ENCODE peak calls at places on chromosomes 16 and 17, in four cellular contexts. N is GM23248, G is HCT116, Z is endothelial cell of umbilical vein. I is an unnamed sample.

GRCh38 chr17:62869885-62870580 is 61.9 kb upstream of the MARCHF10 start:
- DNase-seq in N (peak), Z (no peak), G (no peak), I (peak)

GRCh38 chr16:74936902-74937560 is 47.9 kb downstream of the WDR59 start:
- DNase-seq in G (no peak), Z (no peak), N (peak), I (peak)

GRCh38 chr16:84905965-84906460 is 86.2 kb downstream of the CRISPLD2 start:
- DNase-seq in Z (no peak), G (no peak), N (no peak), I (no peak)

GRCh38 chr16:60651351-60651750 is 1384.9 kb downstream of the CDH8 start:
- DNase-seq in Z (no peak), N (no peak), G (no peak), I (no peak)

GRCh38 chr17:74921045-74921681 is 1.9 kb downstream of the USH1G start:
- DNase-seq in Z (no peak), N (no peak), G (no peak), I (no peak)

GRCh38 chr17:73203788-73204479 is 11.1 kb downstream of the COG1 start:
- DNase-seq in N (no peak), Z (peak), G (no peak), I (no peak)

GRCh38 chr17:50173335-50173941 is 7.6 kb downstream of the SGCA start:
- DNase-seq in N (peak), G (no peak), Z (peak), I (peak)

GRCh38 chr16:37511-37910 is 15.9 kb downstream of the POLR3K start:
- DNase-seq in Z (no peak), G (no peak), N (no peak), I (no peak)

GRCh38 chr17:76631821-76632565 is 11.6 kb downstream of the ST6GALNAC1 start:
- DNase-seq in Z (no peak), N (peak), G (no peak), I (no peak)

GRCh38 chr16:22977294-22977697 is 163.3 kb downstream of the HS3ST2 start:
- DNase-seq in G (peak), Z (peak), N (peak), I (peak)

GRCh38 chr16:14669776-14670175 is 24.3 kb downstream of the PLA2G10 start:
- DNase-seq in Z (no peak), N (no peak), G (no peak), I (no peak)

GRCh38 chr16:27769561-27770222 is 219.7 kb downstream of the KATNIP start:
- DNase-seq in N (peak), G (peak), Z (no peak), I (peak)

GRCh38 chr17:82560802-82561428 is 41.4 kb downstream of the FOXK2 start:
- DNase-seq in G (no peak), Z (no peak), N (no peak), I (no peak)

GRCh38 chr17:65463242-65463641 is 98.2 kb downstream of the AXIN2 start:
- DNase-seq in G (no peak), N (peak), Z (no peak), I (peak)

GRCh38 chr17:44379887-44380286 is 9.6 kb downstream of the ITGA2B start:
- DNase-seq in G (no peak), Z (no peak), N (no peak), I (no peak)

GRCh38 chr17:21524211-21524591 is 148.0 kb downstream of the KCNJ12 start:
- DNase-seq in N (no peak), G (no peak), Z (no peak), I (no peak)

GRCh38 chr17:64109400-64109799 is 20.5 kb downstream of the ERN1 start:
- DNase-seq in N (no peak), Z (no peak), G (no peak), I (no peak)

GRCh38 chr16:28110977-28111376 is 47.5 kb upstream of the GSG1L start:
- DNase-seq in G (no peak), N (no peak), Z (no peak), I (no peak)

GRCh38 chr16:29987371-29988085 is 7.9 kb downstream of the HIRIP3 start:
- DNase-seq in N (no peak), Z (no peak), G (no peak), I (no peak)

GRCh38 chr16:4182581-4183257 is 59.2 kb downstream of the SRL start:
- DNase-seq in G (no peak), N (no peak), Z (no peak), I (no peak)

DNA sequence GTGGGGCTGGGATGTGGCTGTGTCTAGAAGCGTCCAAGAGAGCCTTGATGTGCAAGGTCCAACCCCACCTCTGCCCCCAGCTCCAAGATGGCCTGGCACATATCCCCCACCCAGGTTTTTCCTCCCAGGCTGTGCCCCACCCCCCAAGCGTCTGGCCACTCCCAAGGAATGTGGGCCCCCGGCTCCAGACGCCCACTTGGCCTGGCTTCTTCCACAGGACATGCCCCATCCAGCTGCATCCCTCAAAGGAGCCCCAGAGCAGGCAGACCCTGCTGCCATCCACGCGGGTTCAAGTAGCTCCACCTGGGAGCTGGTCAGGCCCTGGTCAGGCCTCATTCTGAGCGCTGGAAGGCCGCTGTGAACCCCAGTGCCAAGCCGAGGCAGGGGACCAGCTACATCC is 3.2 kb downstream of the CAMKK1 start:
- DNase-seq in Z (no peak), G (no peak), N (no peak), I (peak)
- H3K9ac ChIP-seq in Z (peak), G (peak), N (peak), I (peak)

GRCh38 chr16:55421225-55421624 is 57.8 kb upstream of the MMP2 start:
- DNase-seq in Z (no peak), G (no peak), N (no peak), I (no peak)
- H3K9ac ChIP-seq in Z (no peak), G (no peak), N (no peak), I (no peak)

GRCh38 chr17:4574448-4575045 is 9.8 kb upstream of the SMTNL2 start:
- DNase-seq in G (no peak), Z (no peak), N (no peak), I (no peak)

GRCh38 chr17:4573682-4574081 is 10.6 kb upstream of the SMTNL2 start:
- DNase-seq in G (no peak), Z (no peak), N (peak), I (no peak)

GRCh38 chr17:4577386-4577993 is 6.8 kb upstream of the SMTNL2 start:
- DNase-seq in Z (no peak), N (no peak), G (no peak), I (no peak)

GRCh38 chr17:4579678-4580077 is 4.7 kb upstream of the SMTNL2 start:
- DNase-seq in N (no peak), G (no peak), Z (no peak), I (no peak)

GRCh38 chr17:4576729-4577322 is 7.5 kb upstream of the SMTNL2 start:
- DNase-seq in G (no peak), Z (no peak), N (no peak), I (no peak)
- H3K9ac ChIP-seq in G (no peak), Z (no peak), N (no peak), I (no peak)

DNA sequence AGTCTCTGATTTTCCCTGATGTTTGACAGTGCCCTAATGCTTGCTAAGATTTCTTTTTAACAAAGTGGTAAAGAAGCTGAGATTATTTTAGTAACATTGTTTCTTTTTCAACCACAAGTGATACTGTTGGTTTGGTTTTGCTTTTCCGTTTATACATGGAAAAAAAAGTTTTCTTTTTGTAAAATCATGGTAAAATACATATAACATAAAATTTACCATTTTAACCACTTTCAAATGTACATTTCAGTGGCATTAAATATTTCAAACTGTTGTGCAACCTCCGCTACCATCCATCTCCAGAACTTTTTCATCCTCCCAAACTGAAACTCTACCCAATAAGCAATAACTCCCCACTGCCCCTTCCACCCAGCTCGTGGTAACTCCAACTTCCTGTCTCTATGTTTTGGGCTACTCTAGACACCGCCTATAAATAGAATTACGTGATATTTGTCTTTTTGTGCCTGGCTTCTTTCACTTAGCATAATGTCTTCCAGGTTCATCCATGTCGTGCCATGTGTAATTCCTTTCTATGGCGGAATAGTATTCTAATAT is 4.6 kb downstream of the CIITA start:
- DNase-seq in Z (no peak), N (no peak), G (no peak), I (no peak)
- H3K9ac ChIP-seq in Z (no peak), N (no peak), G (no peak), I (no peak)

GRCh38 chr17:38454528-38454927 is 26.3 kb downstream of the ARHGAP23 start:
- DNase-seq in N (peak), Z (peak), G (peak), I (peak)
- H3K9ac ChIP-seq in N (peak), Z (peak), G (peak), I (peak)

I was measured in adipocyte.